ENCODE peak calls at places on chromosomes 11 and 22, in ten cellular contexts. N is stomach; K is WERI-Rb-1; Z is GM23248; H is pancreas; U is MM.1S; A is CD4-positive, alpha-beta T cell; J is dorsolateral prefrontal cortex; T is testis; I is sigmoid colon. Y is an unnamed sample. For H3K27me3, the result is how much of the 10 kb centered on the place peaks cover.

GRCh38 chr11:14318581-14318981 is 40.4 kb downstream of the RRAS2 start:
- DNase-seq in I (no peak), N (no peak), Z (peak), U (no peak), J (no peak), A (no peak), T (no peak), K (no peak), H (no peak), Y (no peak)

GRCh38 chr11:119671048-119671447 is 58.0 kb downstream of the NECTIN1 start:
- DNase-seq in J (peak), H (peak), U (no peak), N (peak), K (no peak), I (peak), Z (no peak), T (peak), A (no peak), Y (peak)

GRCh38 chr11:36498721-36499120 is 11.4 kb downstream of the TRAF6 start:
- DNase-seq in N (no peak), U (no peak), H (no peak), Z (no peak), A (no peak), K (no peak), T (no peak), I (no peak), J (no peak), Y (no peak)

GRCh38 chr11:114317738-114318137 is 21.5 kb downstream of the NNMT start:
- DNase-seq in T (peak), U (peak), Z (peak), J (peak), K (peak), N (no peak), I (no peak), A (no peak), H (no peak), Y (no peak)

GRCh38 chr22:29044657-29045176 is 16.9 kb downstream of the C22orf31 start:
- DNase-seq in A (no peak), I (no peak), U (no peak), N (no peak), Z (peak), H (no peak), T (no peak), J (no peak), K (no peak), Y (peak)

GRCh38 chr22:42353883-42354727 is 78.1 kb downstream of the NFAM1 start:
- DNase-seq in Z (peak), I (no peak), H (no peak), U (no peak), A (no peak), K (peak), J (peak), T (no peak), N (no peak), Y (no peak)

GRCh38 chr11:22199243-22199642 is 6.4 kb downstream of the ANO5 start:
- DNase-seq in A (no peak), H (no peak), K (no peak), Z (no peak), I (no peak), N (no peak), J (no peak), U (no peak), T (no peak), Y (no peak)

GRCh38 chr22:19610518-19611253 is 86.5 kb upstream of the CLDN5 start:
- DNase-seq in U (no peak), A (no peak), J (no peak), T (no peak), N (no peak), I (no peak), H (no peak), K (no peak), Z (no peak), Y (no peak)

GRCh38 chr11:46947399-46948077 is 11.0 kb downstream of the CSTPP1 start:
- DNase-seq in A (no peak), K (no peak), Z (no peak), I (no peak), N (no peak), H (no peak), U (no peak), T (no peak), J (no peak), Y (no peak)

GRCh38 chr11:444397-445144 is 2.8 kb upstream of the ANO9 start:
- DNase-seq in K (no peak), A (no peak), N (peak), U (no peak), H (no peak), I (no peak), Z (peak), T (peak), J (no peak), Y (peak)

GRCh38 chr11:129249351-129249750 is 57.2 kb upstream of the ARHGAP32 start:
- DNase-seq in T (no peak), K (no peak), Z (peak), A (no peak), I (no peak), U (no peak), H (no peak), J (no peak), N (no peak), Y (no peak)

GRCh38 chr11:65383778-65384177 is 1.3 kb upstream of the SLC25A45 start:
- DNase-seq in J (no peak), H (no peak), I (no peak), N (no peak), T (no peak), U (no peak), K (no peak), Z (peak), A (no peak), Y (no peak)

GRCh38 chr22:49965291-49966040 is 4.9 kb downstream of the PIM3 start:
- DNase-seq in U (peak), T (no peak), H (peak), N (peak), Z (no peak), J (no peak), I (peak), A (no peak), K (peak), Y (peak)

GRCh38 chr11:75325713-75326438 is 25.6 kb downstream of the ARRB1 start:
- DNase-seq in K (no peak), J (no peak), H (peak), A (peak), Z (peak), I (peak), T (no peak), U (no peak), N (peak), Y (peak)

GRCh38 chr11:123238297-123238696 is 43.2 kb upstream of the CLMP start:
- DNase-seq in Z (peak), J (no peak), U (no peak), I (peak), N (no peak), T (no peak), K (no peak), A (no peak), H (no peak), Y (no peak)

GRCh38 chr11:131598305-131598704 is 227.9 kb downstream of the NTM start:
- DNase-seq in T (no peak), I (no peak), Z (no peak), U (no peak), K (no peak), J (no peak), A (no peak), N (no peak), H (no peak), Y (no peak)

GRCh38 chr11:17772704-17773600 is 38.4 kb downstream of the KCNC1 start:
- DNase-seq in K (no peak), A (no peak), H (no peak), N (no peak), J (no peak), U (no peak), I (peak), Z (no peak), T (no peak), Y (no peak)

GRCh38 chr11:115208808-115209259 is 295.4 kb downstream of the CADM1 start:
- DNase-seq in T (no peak), Z (no peak), A (no peak), K (no peak), H (no peak), J (no peak), N (no peak), I (no peak), U (no peak), Y (no peak)

GRCh38 chr22:23894710-23895598 is 771 bp downstream of the MIF start:
- DNase-seq in A (peak), U (peak), N (peak), J (peak), I (peak), Z (peak), H (peak), T (peak), K (peak), Y (peak)

GRCh38 chr11:15897211-15897960 is 459.0 kb downstream of the SOX6 start:
- DNase-seq in T (no peak), K (no peak), H (no peak), N (no peak), I (no peak), A (no peak), J (no peak), U (no peak), Z (peak), Y (no peak)

GRCh38 chr11:116600930-116601329 is 171.9 kb downstream of the BUD13 start:
- DNase-seq in A (no peak), J (no peak), T (no peak), K (peak), N (no peak), H (no peak), Z (no peak), I (peak), U (no peak), Y (no peak)

GRCh38 chr11:26849009-26849408 is 127.1 kb upstream of the SLC5A12 start:
- DNase-seq in T (peak), H (no peak), N (no peak), A (no peak), I (peak), K (no peak), U (no peak), J (peak), Z (no peak), Y (no peak)

GRCh38 chr11:122733301-122733686 is 77.8 kb downstream of the UBASH3B start:
- DNase-seq in A (no peak), I (no peak), J (no peak), U (no peak), N (no peak), K (no peak), Z (no peak), T (no peak), H (no peak), Y (no peak)

GRCh38 chr11:69215784-69216415 is 60.2 kb downstream of the SMIM38 start:
- DNase-seq in Z (peak), N (peak), U (no peak), J (no peak), H (no peak), T (peak), A (no peak), I (no peak), K (no peak), Y (peak)

GRCh38 chr11:20609727-20610707 is 10.6 kb downstream of the SLC6A5 start:
- DNase-seq in K (peak), T (peak), Z (peak), J (peak), A (peak), H (peak), U (peak), I (peak), N (peak), Y (peak)

GRCh38 chr22:17213976-17214375 is 5.3 kb downstream of the ADA2 start:
- DNase-seq in I (peak), H (peak), U (peak), T (peak), K (peak), Z (peak), A (peak), J (peak), N (peak), Y (peak)

GRCh38 chr22:19108807-19109197 is 13.4 kb downstream of the DGCR2 start:
- DNase-seq in A (no peak), T (no peak), H (no peak), U (no peak), Z (no peak), N (no peak), J (no peak), K (no peak), I (no peak), Y (no peak)

GRCh38 chr11:23555085-23555484 is 694.8 kb upstream of the CCDC179 start:
- DNase-seq in N (no peak), T (no peak), J (no peak), A (no peak), Z (peak), U (no peak), I (no peak), H (no peak), K (no peak), Y (no peak)

GRCh38 chr11:11027271-11027670 is 169.4 kb upstream of the ZBED5 start:
- DNase-seq in K (no peak), J (no peak), Z (peak), A (no peak), U (no peak), N (no peak), T (no peak), I (no peak), H (no peak), Y (no peak)

GRCh38 chr11:130209128-130209932 is 49.7 kb downstream of the ST14 start:
- DNase-seq in K (no peak), T (peak), U (no peak), J (peak), Z (no peak), I (peak), H (no peak), N (peak), A (no peak), Y (peak)

GRCh38 chr11:126969865-126970479 is 30.6 kb downstream of the KIRREL3 start:
- DNase-seq in U (peak), I (no peak), T (no peak), Z (peak), H (no peak), N (no peak), K (peak), A (no peak), J (no peak), Y (no peak)

GRCh38 chr11:78071717-78072116 is 7.9 kb downstream of the NDUFC2 start:
- DNase-seq in K (no peak), N (no peak), H (no peak), J (no peak), Z (no peak), I (no peak), A (no peak), U (no peak), T (no peak), Y (no peak)

GRCh38 chr22:26743149-26743548 is 85.8 kb downstream of the MIAT start:
- DNase-seq in J (no peak), I (no peak), H (no peak), Z (no peak), U (no peak), N (no peak), T (peak), K (peak), A (no peak), Y (no peak)

GRCh38 chr11:64990222-64990918 is 6.4 kb downstream of the BATF2 start:
- DNase-seq in T (no peak), U (no peak), H (no peak), K (no peak), I (peak), Z (no peak), N (no peak), A (no peak), J (no peak), Y (peak)

GRCh38 chr11:125286486-125286885 is 121.9 kb downstream of the PKNOX2 start:
- DNase-seq in I (no peak), U (no peak), T (no peak), A (no peak), N (no peak), H (peak), Z (no peak), K (no peak), J (no peak), Y (no peak)

GRCh38 chr11:57634311-57634710 is 15.4 kb downstream of the YPEL4 start:
- DNase-seq in K (no peak), N (no peak), H (no peak), U (no peak), I (no peak), Z (no peak), T (no peak), J (no peak), A (no peak), Y (no peak)

DNA sequence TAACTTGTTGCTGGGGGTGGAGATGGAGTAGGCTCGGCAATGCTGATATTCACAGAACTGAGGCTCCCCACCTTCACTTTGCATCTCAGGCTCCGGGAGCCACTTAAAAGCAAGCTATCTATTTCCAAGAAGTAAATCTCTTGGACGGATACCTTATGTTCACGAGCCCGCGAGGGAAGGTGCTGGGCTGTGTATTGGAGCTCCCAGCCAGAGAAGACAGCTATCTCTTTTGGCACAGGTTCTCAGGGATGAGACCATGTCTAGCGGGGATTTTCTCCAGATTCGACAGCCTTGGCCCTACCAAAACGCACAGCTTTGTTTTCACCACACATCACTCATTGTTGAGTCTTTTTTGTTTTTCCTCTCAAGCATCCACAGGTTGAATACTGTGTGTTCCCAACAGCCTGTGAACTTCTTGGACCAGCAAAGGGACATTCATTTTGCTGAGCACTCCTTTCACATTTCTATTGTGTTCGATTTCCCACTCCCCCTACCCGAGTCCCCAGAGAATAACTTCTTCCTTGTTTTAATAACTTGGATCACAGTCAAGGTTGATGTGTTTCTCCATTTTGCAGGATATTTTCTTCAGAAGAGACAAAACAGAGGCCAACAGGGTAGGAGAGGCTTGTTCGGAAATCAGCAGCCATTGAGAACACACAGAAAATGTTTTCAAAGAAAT is 23.3 kb downstream of the WT1 start:
- DNase-seq in A (no peak), T (no peak), U (no peak), J (no peak), I (no peak), N (no peak), H (no peak), Z (no peak), K (no peak), Y (no peak)
- H3K27me3 ChIP-seq in A (under half), T (under half), U (under half), J (under half), I (under half), N (under half), H (under half), Z (under half), K (half or more), Y (under half)

DNA sequence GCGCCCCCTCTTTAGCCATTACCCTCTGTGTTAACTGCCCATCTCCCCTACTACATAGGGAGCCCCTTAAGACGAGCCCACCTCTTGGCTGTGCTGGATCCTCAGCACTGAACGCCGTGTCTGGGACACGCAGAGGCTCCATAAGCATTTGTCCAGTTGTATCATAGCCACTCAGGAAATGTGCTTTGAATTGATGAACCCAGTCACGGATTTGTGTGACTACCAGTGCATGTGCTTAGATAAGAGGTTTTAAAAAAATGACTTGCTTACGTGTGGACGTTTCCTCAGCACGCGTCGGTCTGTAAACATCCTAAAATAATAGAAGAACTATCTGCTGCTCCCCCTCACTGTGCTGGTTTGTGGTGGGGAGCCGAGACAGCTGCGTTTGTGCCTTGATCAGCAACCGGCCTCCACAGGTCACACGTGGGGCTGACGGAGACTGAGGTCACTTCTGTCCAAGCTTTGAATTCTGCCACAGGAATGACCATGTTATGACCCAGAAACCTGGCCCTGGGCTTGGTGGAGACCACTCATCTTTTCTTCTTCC is 4.2 kb downstream of the MICAL2 start:
- DNase-seq in U (no peak), N (no peak), T (peak), I (no peak), J (no peak), K (no peak), H (no peak), Z (no peak), A (no peak), Y (no peak)
- H3K27ac ChIP-seq in U (no peak), N (peak), T (peak), I (peak), J (peak), K (no peak), H (no peak), Z (no peak), A (no peak), Y (peak)

GRCh38 chr22:30267382-30268302 is 991 bp upstream of the OSM start:
- DNase-seq in N (no peak), Z (no peak), A (no peak), T (no peak), U (no peak), J (no peak), I (no peak), H (no peak), K (no peak), Y (no peak)

GRCh38 chr22:30268331-30268730 is 1.7 kb upstream of the OSM start:
- DNase-seq in Z (no peak), I (no peak), U (no peak), T (no peak), H (no peak), K (no peak), J (no peak), N (no peak), A (no peak), Y (no peak)

GRCh38 chr22:30265131-30265720 is 1.4 kb downstream of the OSM start:
- DNase-seq in J (no peak), I (no peak), U (no peak), K (no peak), A (no peak), T (no peak), N (no peak), H (no peak), Z (no peak), Y (no peak)

GRCh38 chr22:30265851-30266444 is 703 bp downstream of the OSM start:
- DNase-seq in T (no peak), U (no peak), I (peak), J (no peak), Z (peak), H (no peak), N (peak), K (no peak), A (peak), Y (peak)

GRCh38 chr22:30266445-30267381 is at the start of gene OSM:
- DNase-seq in J (no peak), U (no peak), K (no peak), T (peak), H (no peak), I (peak), A (peak), N (peak), Z (no peak), Y (peak)
- H3K27me3 ChIP-seq in J (under half), U (under half), K (under half), T (under half), H (under half), I (under half), A (under half), N (under half), Z (under half), Y (under half)

GRCh38 chr11:6300325-6300724 is 20.0 kb downstream of the CAVIN3 start:
- DNase-seq in A (no peak), Z (no peak), H (no peak), I (no peak), N (no peak), U (no peak), T (no peak), K (no peak), J (no peak), Y (no peak)
- H3K27ac ChIP-seq in A (no peak), Z (no peak), H (no peak), I (no peak), N (no peak), U (no peak), T (no peak), K (no peak), J (no peak), Y (no peak)

GRCh38 chr11:3216027-3216525 is 2.5 kb downstream of the MRGPRG start:
- DNase-seq in K (no peak), Z (no peak), H (no peak), A (no peak), N (no peak), T (no peak), I (no peak), J (no peak), U (no peak), Y (peak)
- H3K27me3 ChIP-seq in K (under half), Z (under half), H (under half), A (under half), N (under half), T (under half), I (under half), J (under half), U (under half), Y (under half)